ENCODE peak calls at places on chromosomes 4 and X, in ten cellular contexts. One of them, this sample, is unnamed.

GRCh38 chr4:20203508-20203907 is 48.2 kb upstream of the SLIT2 start:
- DNase-seq in left lung: no peak
- DNase-seq in CD8-positive, alpha-beta T cell: no peak
- DNase-seq in gastrocnemius medialis: no peak
- DNase-seq in Panc1: no peak
- DNase-seq in upper lobe of right lung: no peak
- DNase-seq in psoas muscle: no peak
- DNase-seq in astrocyte: peak
- DNase-seq in heart left ventricle: no peak
- DNase-seq in breast epithelium: no peak
- DNase-seq in this sample: no peak

GRCh38 chr4:119303587-119304305 is 18.2 kb downstream of the FABP2 start:
- DNase-seq in astrocyte: no peak
- DNase-seq in Panc1: no peak
- DNase-seq in heart left ventricle: no peak
- DNase-seq in upper lobe of right lung: no peak
- DNase-seq in left lung: no peak
- DNase-seq in breast epithelium: no peak
- DNase-seq in CD8-positive, alpha-beta T cell: no peak
- DNase-seq in psoas muscle: no peak
- DNase-seq in gastrocnemius medialis: no peak
- DNase-seq in this sample: no peak

GRCh38 chrX:96621811-96622210 is 62.8 kb upstream of the DIAPH2 start:
- DNase-seq in breast epithelium: no peak
- DNase-seq in gastrocnemius medialis: no peak
- DNase-seq in upper lobe of right lung: no peak
- DNase-seq in heart left ventricle: no peak
- DNase-seq in Panc1: no peak
- DNase-seq in left lung: no peak
- DNase-seq in astrocyte: no peak
- DNase-seq in psoas muscle: no peak
- DNase-seq in CD8-positive, alpha-beta T cell: no peak
- DNase-seq in this sample: no peak

GRCh38 chr4:103079621-103080020 is 3.1 kb upstream of the SLC9B2 start:
- DNase-seq in upper lobe of right lung: no peak
- DNase-seq in heart left ventricle: no peak
- DNase-seq in astrocyte: no peak
- DNase-seq in left lung: no peak
- DNase-seq in gastrocnemius medialis: no peak
- DNase-seq in Panc1: no peak
- DNase-seq in psoas muscle: no peak
- DNase-seq in breast epithelium: no peak
- DNase-seq in CD8-positive, alpha-beta T cell: no peak
- DNase-seq in this sample: no peak

GRCh38 chr4:64417974-64418373 is 8.7 kb upstream of the TECRL start:
- DNase-seq in left lung: no peak
- DNase-seq in breast epithelium: no peak
- DNase-seq in CD8-positive, alpha-beta T cell: no peak
- DNase-seq in upper lobe of right lung: no peak
- DNase-seq in psoas muscle: no peak
- DNase-seq in Panc1: no peak
- DNase-seq in gastrocnemius medialis: peak
- DNase-seq in astrocyte: peak
- DNase-seq in heart left ventricle: peak
- DNase-seq in this sample: no peak

GRCh38 chr4:41394362-41394960 is 137.7 kb downstream of the UCHL1 start:
- DNase-seq in breast epithelium: no peak
- DNase-seq in left lung: no peak
- DNase-seq in CD8-positive, alpha-beta T cell: no peak
- DNase-seq in psoas muscle: no peak
- DNase-seq in astrocyte: no peak
- DNase-seq in gastrocnemius medialis: no peak
- DNase-seq in heart left ventricle: no peak
- DNase-seq in Panc1: no peak
- DNase-seq in upper lobe of right lung: no peak
- DNase-seq in this sample: no peak

GRCh38 chrX:84453351-84454246 is 48.7 kb downstream of the HDX start:
- DNase-seq in gastrocnemius medialis: no peak
- DNase-seq in heart left ventricle: peak
- DNase-seq in Panc1: no peak
- DNase-seq in psoas muscle: no peak
- DNase-seq in left lung: no peak
- DNase-seq in upper lobe of right lung: no peak
- DNase-seq in astrocyte: no peak
- DNase-seq in CD8-positive, alpha-beta T cell: no peak
- DNase-seq in breast epithelium: no peak
- DNase-seq in this sample: no peak

GRCh38 chrX:154083134-154083517 is 14.4 kb downstream of the MECP2 start:
- DNase-seq in CD8-positive, alpha-beta T cell: no peak
- DNase-seq in astrocyte: no peak
- DNase-seq in Panc1: no peak
- DNase-seq in heart left ventricle: no peak
- DNase-seq in psoas muscle: no peak
- DNase-seq in left lung: no peak
- DNase-seq in breast epithelium: no peak
- DNase-seq in gastrocnemius medialis: no peak
- DNase-seq in upper lobe of right lung: no peak
- DNase-seq in this sample: no peak

GRCh38 chr4:120673696-120674095 is 248.8 kb downstream of the PRDM5 start:
- DNase-seq in CD8-positive, alpha-beta T cell: no peak
- DNase-seq in left lung: no peak
- DNase-seq in heart left ventricle: peak
- DNase-seq in breast epithelium: no peak
- DNase-seq in Panc1: no peak
- DNase-seq in psoas muscle: no peak
- DNase-seq in gastrocnemius medialis: no peak
- DNase-seq in astrocyte: no peak
- DNase-seq in upper lobe of right lung: no peak
- DNase-seq in this sample: no peak

GRCh38 chrX:149937881-149938426 is 337 bp downstream of the EOLA2 start:
- DNase-seq in gastrocnemius medialis: no peak
- DNase-seq in CD8-positive, alpha-beta T cell: peak
- DNase-seq in heart left ventricle: peak
- DNase-seq in psoas muscle: peak
- DNase-seq in Panc1: no peak
- DNase-seq in left lung: no peak
- DNase-seq in upper lobe of right lung: peak
- DNase-seq in astrocyte: peak
- DNase-seq in breast epithelium: peak
- DNase-seq in this sample: no peak
- TF ChIP-seq CTCF in gastrocnemius medialis: no peak
- TF ChIP-seq CTCF in CD8-positive, alpha-beta T cell: no peak
- TF ChIP-seq CTCF in heart left ventricle: no peak
- TF ChIP-seq CTCF in psoas muscle: no peak
- TF ChIP-seq CTCF in Panc1: no peak
- TF ChIP-seq CTCF in left lung: no peak
- TF ChIP-seq CTCF in upper lobe of right lung: no peak
- TF ChIP-seq CTCF in astrocyte: no peak
- TF ChIP-seq CTCF in breast epithelium: no peak
- TF ChIP-seq CTCF in this sample: no peak

GRCh38 chrX:140354431-140355120 is 150.3 kb downstream of the SOX3 start:
- DNase-seq in CD8-positive, alpha-beta T cell: no peak
- DNase-seq in breast epithelium: no peak
- DNase-seq in upper lobe of right lung: no peak
- DNase-seq in psoas muscle: no peak
- DNase-seq in Panc1: no peak
- DNase-seq in heart left ventricle: no peak
- DNase-seq in left lung: no peak
- DNase-seq in gastrocnemius medialis: no peak
- DNase-seq in astrocyte: no peak
- DNase-seq in this sample: no peak
- H3K27ac ChIP-seq in CD8-positive, alpha-beta T cell: no peak
- H3K27ac ChIP-seq in breast epithelium: no peak
- H3K27ac ChIP-seq in upper lobe of right lung: no peak
- H3K27ac ChIP-seq in psoas muscle: no peak
- H3K27ac ChIP-seq in Panc1: no peak
- H3K27ac ChIP-seq in heart left ventricle: no peak
- H3K27ac ChIP-seq in left lung: no peak
- H3K27ac ChIP-seq in gastrocnemius medialis: no peak
- H3K27ac ChIP-seq in astrocyte: no peak
- H3K27ac ChIP-seq in this sample: no peak

GRCh38 chrX:87338510-87338909 is 179.1 kb upstream of the KLHL4 start:
- DNase-seq in left lung: no peak
- DNase-seq in psoas muscle: no peak
- DNase-seq in upper lobe of right lung: no peak
- DNase-seq in Panc1: peak
- DNase-seq in breast epithelium: no peak
- DNase-seq in CD8-positive, alpha-beta T cell: no peak
- DNase-seq in heart left ventricle: no peak
- DNase-seq in astrocyte: no peak
- DNase-seq in gastrocnemius medialis: no peak
- DNase-seq in this sample: no peak
- H3K4me3 ChIP-seq in left lung: no peak
- H3K4me3 ChIP-seq in psoas muscle: no peak
- H3K4me3 ChIP-seq in upper lobe of right lung: no peak
- H3K4me3 ChIP-seq in Panc1: no peak
- H3K4me3 ChIP-seq in breast epithelium: no peak
- H3K4me3 ChIP-seq in CD8-positive, alpha-beta T cell: no peak
- H3K4me3 ChIP-seq in heart left ventricle: no peak
- H3K4me3 ChIP-seq in astrocyte: no peak
- H3K4me3 ChIP-seq in gastrocnemius medialis: no peak
- H3K4me3 ChIP-seq in this sample: no peak

DNA sequence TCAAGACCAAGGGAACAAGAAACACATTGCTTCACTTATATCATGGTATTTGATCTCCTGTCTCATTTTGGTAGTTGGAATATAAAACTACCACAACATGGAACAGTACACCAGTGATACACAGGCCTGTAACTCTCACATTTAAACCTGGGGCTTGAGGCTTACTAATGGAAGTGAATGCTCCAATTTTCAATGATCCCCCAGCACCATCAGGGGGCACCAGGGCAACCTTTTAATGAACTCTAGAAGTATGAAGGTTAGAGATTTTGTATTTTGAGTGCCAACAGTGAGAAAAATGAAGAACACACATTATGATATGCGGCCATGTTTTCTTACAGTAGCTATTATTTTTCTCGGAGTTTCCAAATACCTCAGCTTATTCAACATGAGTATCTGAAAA is 50.7 kb downstream of the C4orf33 start:
- DNase-seq in CD8-positive, alpha-beta T cell: no peak
- DNase-seq in psoas muscle: no peak
- DNase-seq in breast epithelium: no peak
- DNase-seq in Panc1: no peak
- DNase-seq in astrocyte: no peak
- DNase-seq in left lung: no peak
- DNase-seq in heart left ventricle: no peak
- DNase-seq in gastrocnemius medialis: no peak
- DNase-seq in upper lobe of right lung: no peak
- DNase-seq in this sample: no peak
- TF ChIP-seq CTCF in CD8-positive, alpha-beta T cell: no peak
- TF ChIP-seq CTCF in psoas muscle: no peak
- TF ChIP-seq CTCF in breast epithelium: no peak
- TF ChIP-seq CTCF in Panc1: no peak
- TF ChIP-seq CTCF in astrocyte: no peak
- TF ChIP-seq CTCF in left lung: no peak
- TF ChIP-seq CTCF in heart left ventricle: no peak
- TF ChIP-seq CTCF in gastrocnemius medialis: no peak
- TF ChIP-seq CTCF in upper lobe of right lung: no peak
- TF ChIP-seq CTCF in this sample: no peak

GRCh38 chrX:125826774-125827451 is 339.2 kb downstream of the DCAF12L2 start:
- DNase-seq in breast epithelium: no peak
- DNase-seq in upper lobe of right lung: no peak
- DNase-seq in Panc1: no peak
- DNase-seq in CD8-positive, alpha-beta T cell: no peak
- DNase-seq in astrocyte: no peak
- DNase-seq in heart left ventricle: no peak
- DNase-seq in gastrocnemius medialis: no peak
- DNase-seq in psoas muscle: no peak
- DNase-seq in left lung: no peak
- DNase-seq in this sample: no peak
- H3K27ac ChIP-seq in breast epithelium: no peak
- H3K27ac ChIP-seq in upper lobe of right lung: no peak
- H3K27ac ChIP-seq in Panc1: no peak
- H3K27ac ChIP-seq in CD8-positive, alpha-beta T cell: no peak
- H3K27ac ChIP-seq in astrocyte: no peak
- H3K27ac ChIP-seq in heart left ventricle: no peak
- H3K27ac ChIP-seq in gastrocnemius medialis: no peak
- H3K27ac ChIP-seq in psoas muscle: no peak
- H3K27ac ChIP-seq in left lung: no peak
- H3K27ac ChIP-seq in this sample: no peak

GRCh38 chrX:11703855-11704254 is 38.1 kb upstream of the ARHGAP6 start:
- DNase-seq in astrocyte: no peak
- DNase-seq in CD8-positive, alpha-beta T cell: no peak
- DNase-seq in gastrocnemius medialis: no peak
- DNase-seq in upper lobe of right lung: no peak
- DNase-seq in Panc1: no peak
- DNase-seq in psoas muscle: no peak
- DNase-seq in breast epithelium: no peak
- DNase-seq in heart left ventricle: no peak
- DNase-seq in left lung: no peak
- DNase-seq in this sample: no peak
- H3K4me3 ChIP-seq in astrocyte: no peak
- H3K4me3 ChIP-seq in CD8-positive, alpha-beta T cell: no peak
- H3K4me3 ChIP-seq in gastrocnemius medialis: no peak
- H3K4me3 ChIP-seq in upper lobe of right lung: no peak
- H3K4me3 ChIP-seq in Panc1: no peak
- H3K4me3 ChIP-seq in psoas muscle: no peak
- H3K4me3 ChIP-seq in breast epithelium: no peak
- H3K4me3 ChIP-seq in heart left ventricle: no peak
- H3K4me3 ChIP-seq in left lung: no peak
- H3K4me3 ChIP-seq in this sample: no peak

GRCh38 chrX:140572724-140573123 is 67.9 kb upstream of the SOX3 start:
- DNase-seq in upper lobe of right lung: no peak
- DNase-seq in gastrocnemius medialis: no peak
- DNase-seq in heart left ventricle: no peak
- DNase-seq in astrocyte: peak
- DNase-seq in left lung: no peak
- DNase-seq in psoas muscle: no peak
- DNase-seq in CD8-positive, alpha-beta T cell: no peak
- DNase-seq in breast epithelium: no peak
- DNase-seq in Panc1: peak
- DNase-seq in this sample: no peak
- TF ChIP-seq CTCF in upper lobe of right lung: peak
- TF ChIP-seq CTCF in gastrocnemius medialis: no peak
- TF ChIP-seq CTCF in heart left ventricle: peak
- TF ChIP-seq CTCF in astrocyte: peak
- TF ChIP-seq CTCF in left lung: peak
- TF ChIP-seq CTCF in psoas muscle: peak
- TF ChIP-seq CTCF in CD8-positive, alpha-beta T cell: no peak
- TF ChIP-seq CTCF in breast epithelium: no peak
- TF ChIP-seq CTCF in Panc1: peak
- TF ChIP-seq CTCF in this sample: peak

This sample was measured in dorsolateral prefrontal cortex.